ENCODE peak calls at places on chromosomes 12 and 14, in ten cellular contexts. One of them, this sample, is unnamed.

GRCh38 chr14:75418779-75419768 is 8.7 kb upstream of the JDP2 start:
- DNase-seq in epithelial cell of esophagus: peak
- DNase-seq in GM10248: peak
- DNase-seq in T-helper 9 cell: no peak
- DNase-seq in adrenal gland: no peak
- DNase-seq in mesothelial cell of epicardium: no peak
- DNase-seq in naive thymus-derived CD8-positive, alpha-beta T cell: peak
- DNase-seq in IMR-90: no peak
- DNase-seq in mammary epithelial cell: no peak
- DNase-seq in LoVo: no peak
- DNase-seq in this sample: no peak

GRCh38 chr12:101759396-101760047 is 20.3 kb upstream of the SYCP3 start:
- DNase-seq in epithelial cell of esophagus: peak
- DNase-seq in GM10248: peak
- DNase-seq in T-helper 9 cell: no peak
- DNase-seq in adrenal gland: no peak
- DNase-seq in mesothelial cell of epicardium: no peak
- DNase-seq in naive thymus-derived CD8-positive, alpha-beta T cell: no peak
- DNase-seq in IMR-90: peak
- DNase-seq in mammary epithelial cell: peak
- DNase-seq in LoVo: peak
- DNase-seq in this sample: no peak

GRCh38 chr12:106245767-106246166 is 2.1 kb downstream of the CKAP4 start:
- DNase-seq in epithelial cell of esophagus: peak
- DNase-seq in GM10248: no peak
- DNase-seq in T-helper 9 cell: no peak
- DNase-seq in adrenal gland: peak
- DNase-seq in mesothelial cell of epicardium: no peak
- DNase-seq in naive thymus-derived CD8-positive, alpha-beta T cell: no peak
- DNase-seq in IMR-90: peak
- DNase-seq in mammary epithelial cell: no peak
- DNase-seq in LoVo: peak
- DNase-seq in this sample: peak

GRCh38 chr12:112309797-112310196 is 72.4 kb downstream of the HECTD4 start:
- DNase-seq in epithelial cell of esophagus: peak
- DNase-seq in GM10248: no peak
- DNase-seq in T-helper 9 cell: no peak
- DNase-seq in adrenal gland: no peak
- DNase-seq in mesothelial cell of epicardium: no peak
- DNase-seq in naive thymus-derived CD8-positive, alpha-beta T cell: no peak
- DNase-seq in IMR-90: peak
- DNase-seq in mammary epithelial cell: no peak
- DNase-seq in LoVo: no peak
- DNase-seq in this sample: no peak

GRCh38 chr12:11862794-11863193 is 207.9 kb upstream of the BCL2L14 start:
- DNase-seq in epithelial cell of esophagus: no peak
- DNase-seq in GM10248: peak
- DNase-seq in T-helper 9 cell: no peak
- DNase-seq in adrenal gland: peak
- DNase-seq in mesothelial cell of epicardium: no peak
- DNase-seq in naive thymus-derived CD8-positive, alpha-beta T cell: no peak
- DNase-seq in IMR-90: peak
- DNase-seq in mammary epithelial cell: no peak
- DNase-seq in LoVo: no peak
- DNase-seq in this sample: no peak

GRCh38 chr12:92496790-92497189 is 206.0 kb upstream of the PLEKHG7 start:
- DNase-seq in epithelial cell of esophagus: peak
- DNase-seq in GM10248: no peak
- DNase-seq in T-helper 9 cell: no peak
- DNase-seq in adrenal gland: no peak
- DNase-seq in mesothelial cell of epicardium: no peak
- DNase-seq in naive thymus-derived CD8-positive, alpha-beta T cell: no peak
- DNase-seq in IMR-90: no peak
- DNase-seq in mammary epithelial cell: peak
- DNase-seq in LoVo: no peak
- DNase-seq in this sample: no peak

GRCh38 chr14:70451874-70452273 is at the start of gene ADAM21:
- DNase-seq in epithelial cell of esophagus: no peak
- DNase-seq in GM10248: no peak
- DNase-seq in T-helper 9 cell: no peak
- DNase-seq in adrenal gland: no peak
- DNase-seq in mesothelial cell of epicardium: no peak
- DNase-seq in naive thymus-derived CD8-positive, alpha-beta T cell: no peak
- DNase-seq in IMR-90: no peak
- DNase-seq in mammary epithelial cell: no peak
- DNase-seq in LoVo: no peak
- DNase-seq in this sample: no peak

GRCh38 chr12:69007166-69007857 is 74.3 kb upstream of the CPM start:
- DNase-seq in epithelial cell of esophagus: peak
- DNase-seq in GM10248: no peak
- DNase-seq in T-helper 9 cell: no peak
- DNase-seq in adrenal gland: no peak
- DNase-seq in mesothelial cell of epicardium: peak
- DNase-seq in naive thymus-derived CD8-positive, alpha-beta T cell: no peak
- DNase-seq in IMR-90: peak
- DNase-seq in mammary epithelial cell: peak
- DNase-seq in LoVo: peak
- DNase-seq in this sample: peak

GRCh38 chr12:62692884-62693283 is 226.3 kb downstream of the MON2 start:
- DNase-seq in epithelial cell of esophagus: peak
- DNase-seq in GM10248: no peak
- DNase-seq in T-helper 9 cell: no peak
- DNase-seq in adrenal gland: no peak
- DNase-seq in mesothelial cell of epicardium: no peak
- DNase-seq in naive thymus-derived CD8-positive, alpha-beta T cell: no peak
- DNase-seq in IMR-90: peak
- DNase-seq in mammary epithelial cell: peak
- DNase-seq in LoVo: no peak
- DNase-seq in this sample: no peak

GRCh38 chr12:53058674-53059433 is 9.0 kb downstream of the TNS2 start:
- DNase-seq in epithelial cell of esophagus: no peak
- DNase-seq in GM10248: no peak
- DNase-seq in T-helper 9 cell: no peak
- DNase-seq in adrenal gland: no peak
- DNase-seq in mesothelial cell of epicardium: no peak
- DNase-seq in naive thymus-derived CD8-positive, alpha-beta T cell: no peak
- DNase-seq in IMR-90: no peak
- DNase-seq in mammary epithelial cell: no peak
- DNase-seq in LoVo: no peak
- DNase-seq in this sample: no peak

GRCh38 chr14:30521899-30522736 is 36.8 kb upstream of the G2E3 start:
- DNase-seq in epithelial cell of esophagus: peak
- DNase-seq in GM10248: peak
- DNase-seq in T-helper 9 cell: no peak
- DNase-seq in adrenal gland: no peak
- DNase-seq in mesothelial cell of epicardium: no peak
- DNase-seq in naive thymus-derived CD8-positive, alpha-beta T cell: no peak
- DNase-seq in IMR-90: peak
- DNase-seq in mammary epithelial cell: peak
- DNase-seq in LoVo: peak
- DNase-seq in this sample: no peak

GRCh38 chr14:78327426-78328210 is 157.4 kb downstream of the NRXN3 start:
- DNase-seq in epithelial cell of esophagus: no peak
- DNase-seq in GM10248: no peak
- DNase-seq in T-helper 9 cell: no peak
- DNase-seq in adrenal gland: no peak
- DNase-seq in mesothelial cell of epicardium: no peak
- DNase-seq in naive thymus-derived CD8-positive, alpha-beta T cell: no peak
- DNase-seq in IMR-90: no peak
- DNase-seq in mammary epithelial cell: no peak
- DNase-seq in LoVo: no peak
- DNase-seq in this sample: no peak

GRCh38 chr12:76264617-76265016 is 83.6 kb downstream of the BBS10 start:
- DNase-seq in epithelial cell of esophagus: peak
- DNase-seq in GM10248: no peak
- DNase-seq in T-helper 9 cell: no peak
- DNase-seq in adrenal gland: no peak
- DNase-seq in mesothelial cell of epicardium: no peak
- DNase-seq in naive thymus-derived CD8-positive, alpha-beta T cell: no peak
- DNase-seq in IMR-90: peak
- DNase-seq in mammary epithelial cell: peak
- DNase-seq in LoVo: no peak
- DNase-seq in this sample: peak

GRCh38 chr12:6047249-6048227 is 76.9 kb downstream of the VWF start:
- DNase-seq in epithelial cell of esophagus: peak
- DNase-seq in GM10248: no peak
- DNase-seq in T-helper 9 cell: no peak
- DNase-seq in adrenal gland: peak
- DNase-seq in mesothelial cell of epicardium: no peak
- DNase-seq in naive thymus-derived CD8-positive, alpha-beta T cell: no peak
- DNase-seq in IMR-90: peak
- DNase-seq in mammary epithelial cell: peak
- DNase-seq in LoVo: no peak
- DNase-seq in this sample: no peak

GRCh38 chr14:28609228-28609828 is 157.3 kb upstream of the FOXG1 start:
- DNase-seq in epithelial cell of esophagus: peak
- DNase-seq in GM10248: no peak
- DNase-seq in T-helper 9 cell: no peak
- DNase-seq in adrenal gland: peak
- DNase-seq in mesothelial cell of epicardium: peak
- DNase-seq in naive thymus-derived CD8-positive, alpha-beta T cell: no peak
- DNase-seq in IMR-90: peak
- DNase-seq in mammary epithelial cell: peak
- DNase-seq in LoVo: peak
- DNase-seq in this sample: no peak

GRCh38 chr12:9064201-9064814 is 51.4 kb downstream of the A2M start:
- DNase-seq in epithelial cell of esophagus: peak
- DNase-seq in GM10248: peak
- DNase-seq in T-helper 9 cell: no peak
- DNase-seq in adrenal gland: peak
- DNase-seq in mesothelial cell of epicardium: peak
- DNase-seq in naive thymus-derived CD8-positive, alpha-beta T cell: peak
- DNase-seq in IMR-90: peak
- DNase-seq in mammary epithelial cell: peak
- DNase-seq in LoVo: peak
- DNase-seq in this sample: peak

GRCh38 chr14:103128631-103129300 is 5.5 kb downstream of the TNFAIP2 start:
- DNase-seq in epithelial cell of esophagus: peak
- DNase-seq in GM10248: no peak
- DNase-seq in T-helper 9 cell: no peak
- DNase-seq in adrenal gland: peak
- DNase-seq in mesothelial cell of epicardium: no peak
- DNase-seq in naive thymus-derived CD8-positive, alpha-beta T cell: no peak
- DNase-seq in IMR-90: no peak
- DNase-seq in mammary epithelial cell: peak
- DNase-seq in LoVo: peak
- DNase-seq in this sample: no peak

GRCh38 chr14:101733211-101733610 is 28.3 kb upstream of the PPP2R5C start:
- DNase-seq in epithelial cell of esophagus: peak
- DNase-seq in GM10248: no peak
- DNase-seq in T-helper 9 cell: no peak
- DNase-seq in adrenal gland: no peak
- DNase-seq in mesothelial cell of epicardium: no peak
- DNase-seq in naive thymus-derived CD8-positive, alpha-beta T cell: peak
- DNase-seq in IMR-90: peak
- DNase-seq in mammary epithelial cell: peak
- DNase-seq in LoVo: peak
- DNase-seq in this sample: peak

GRCh38 chr14:51846631-51847488 is 13.6 kb upstream of the GNG2 start:
- DNase-seq in epithelial cell of esophagus: no peak
- DNase-seq in GM10248: peak
- DNase-seq in T-helper 9 cell: peak
- DNase-seq in adrenal gland: peak
- DNase-seq in mesothelial cell of epicardium: no peak
- DNase-seq in naive thymus-derived CD8-positive, alpha-beta T cell: peak
- DNase-seq in IMR-90: peak
- DNase-seq in mammary epithelial cell: no peak
- DNase-seq in LoVo: no peak
- DNase-seq in this sample: no peak

GRCh38 chr12:49673446-49674317 is 33.5 kb downstream of the FMNL3 start:
- DNase-seq in epithelial cell of esophagus: peak
- DNase-seq in GM10248: peak
- DNase-seq in T-helper 9 cell: no peak
- DNase-seq in adrenal gland: peak
- DNase-seq in mesothelial cell of epicardium: peak
- DNase-seq in naive thymus-derived CD8-positive, alpha-beta T cell: no peak
- DNase-seq in IMR-90: peak
- DNase-seq in mammary epithelial cell: peak
- DNase-seq in LoVo: no peak
- DNase-seq in this sample: no peak

GRCh38 chr14:51953996-51954395 is 35.4 kb upstream of the RTRAF start:
- DNase-seq in epithelial cell of esophagus: no peak
- DNase-seq in GM10248: no peak
- DNase-seq in T-helper 9 cell: no peak
- DNase-seq in adrenal gland: no peak
- DNase-seq in mesothelial cell of epicardium: no peak
- DNase-seq in naive thymus-derived CD8-positive, alpha-beta T cell: no peak
- DNase-seq in IMR-90: no peak
- DNase-seq in mammary epithelial cell: no peak
- DNase-seq in LoVo: no peak
- DNase-seq in this sample: no peak

GRCh38 chr14:71985538-71986234 is 53.5 kb downstream of the RGS6 start:
- DNase-seq in epithelial cell of esophagus: no peak
- DNase-seq in GM10248: no peak
- DNase-seq in T-helper 9 cell: no peak
- DNase-seq in adrenal gland: no peak
- DNase-seq in mesothelial cell of epicardium: no peak
- DNase-seq in naive thymus-derived CD8-positive, alpha-beta T cell: no peak
- DNase-seq in IMR-90: no peak
- DNase-seq in mammary epithelial cell: no peak
- DNase-seq in LoVo: no peak
- DNase-seq in this sample: no peak

GRCh38 chr14:50363734-50364113 is 33.0 kb downstream of the CDKL1 start:
- DNase-seq in epithelial cell of esophagus: peak
- DNase-seq in GM10248: peak
- DNase-seq in T-helper 9 cell: peak
- DNase-seq in adrenal gland: peak
- DNase-seq in mesothelial cell of epicardium: no peak
- DNase-seq in naive thymus-derived CD8-positive, alpha-beta T cell: peak
- DNase-seq in IMR-90: peak
- DNase-seq in mammary epithelial cell: no peak
- DNase-seq in LoVo: no peak
- DNase-seq in this sample: no peak

GRCh38 chr14:75025082-75025481 is 22.4 kb downstream of the EIF2B2 start:
- DNase-seq in epithelial cell of esophagus: peak
- DNase-seq in GM10248: no peak
- DNase-seq in T-helper 9 cell: no peak
- DNase-seq in adrenal gland: no peak
- DNase-seq in mesothelial cell of epicardium: no peak
- DNase-seq in naive thymus-derived CD8-positive, alpha-beta T cell: no peak
- DNase-seq in IMR-90: peak
- DNase-seq in mammary epithelial cell: no peak
- DNase-seq in LoVo: peak
- DNase-seq in this sample: no peak

This sample was measured in epithelial cell of prostate.